ENCODE peak calls at places on chromosomes 4 and X, in four cellular contexts. M is endodermal cell, T is memory B cell, C is Right ventricle myocardium superior. U is an unnamed sample.

GRCh38 chrX:54695231-54695630 is 102.8 kb downstream of the ITIH6 start:
- DNase-seq in M (no peak), T (no peak), C (no peak), U (no peak)

GRCh38 chr4:40199999-40200880 is 3.4 kb downstream of the RHOH start:
- DNase-seq in M (no peak), T (no peak), C (no peak), U (no peak)

GRCh38 chrX:39721570-39722279 is 376.0 kb downstream of the BCOR start:
- DNase-seq in M (peak; percentile 14), T (no peak), C (no peak), U (no peak)

GRCh38 chrX:145190801-145191389 is 56.4 kb upstream of the SPANXN1 start:
- DNase-seq in M (no peak), T (no peak), C (no peak), U (no peak)

GRCh38 chr4:78517050-78517652 is 34.4 kb upstream of the ANXA3 start:
- DNase-seq in M (no peak), T (no peak), C (no peak), U (peak; percentile 11)

GRCh38 chr4:125390126-125390525 is 75.4 kb downstream of the FAT4 start:
- DNase-seq in M (no peak), T (no peak), C (no peak), U (peak; percentile 7)

GRCh38 chrX:153966283-153966688 is 5.3 kb downstream of the HCFC1 start:
- DNase-seq in M (no peak), T (no peak), C (peak; percentile 51), U (no peak)

GRCh38 chrX:106619797-106620196 is 8.0 kb downstream of the RADX start:
- DNase-seq in M (no peak), T (no peak), C (no peak), U (no peak)

GRCh38 chr4:168837922-168838321 is 172.1 kb downstream of the CBR4 start:
- DNase-seq in M (no peak), T (no peak), C (no peak), U (no peak)

GRCh38 chr4:184080674-184081073 is 137.0 kb downstream of the ENPP6 start:
- DNase-seq in M (no peak), T (no peak), C (no peak), U (no peak)

GRCh38 chr4:80071643-80072606 is 1.1 kb downstream of the ANTXR2 start:
- DNase-seq in M (peak; percentile 80), T (peak; percentile 61), C (peak; percentile 68), U (no peak)

GRCh38 chr4:94766856-94767255 is 9.1 kb downstream of the BMPR1B start:
- DNase-seq in M (no peak), T (no peak), C (no peak), U (no peak)

GRCh38 chr4:103482471-103482870 is 237.3 kb downstream of the TACR3 start:
- DNase-seq in M (no peak), T (no peak), C (no peak), U (no peak)

GRCh38 chr4:124525524-124525923 is 187.0 kb downstream of the ANKRD50 start:
- DNase-seq in M (no peak), T (no peak), C (peak; percentile 25), U (no peak)

GRCh38 chrX:23884427-23885024 is 23.2 kb downstream of the APOO start:
- DNase-seq in M (no peak), T (no peak), C (no peak), U (peak; percentile 56)

GRCh38 chr4:120694973-120695372 is 227.6 kb downstream of the PRDM5 start:
- DNase-seq in M (no peak), T (no peak), C (no peak), U (peak; percentile 28)

GRCh38 chr4:31788676-31789075 is 1068.5 kb downstream of the PCDH7 start:
- DNase-seq in M (peak; percentile 58), T (no peak), C (no peak), U (no peak)

GRCh38 chr4:141246683-141247429 is 26.2 kb downstream of the ZNF330 start:
- DNase-seq in M (no peak), T (no peak), C (no peak), U (no peak)

GRCh38 chr4:38489924-38490639 is 173.9 kb upstream of the KLF3 start:
- DNase-seq in M (peak; percentile 46), T (no peak), C (no peak), U (no peak)

GRCh38 chr4:94352996-94353395 is 10.4 kb upstream of the HPGDS start:
- DNase-seq in M (no peak), T (no peak), C (no peak), U (no peak)

GRCh38 chr4:54545663-54546424 is 111.9 kb upstream of the KIT start:
- DNase-seq in M (no peak), T (no peak), C (no peak), U (no peak)

GRCh38 chrX:73964607-73965006 is 339.4 kb upstream of the ZCCHC13 start:
- DNase-seq in M (no peak), T (no peak), C (no peak), U (no peak)

GRCh38 chrX:153932220-153932915 is 2.5 kb downstream of the NAA10 start:
- DNase-seq in M (no peak), T (no peak), C (no peak), U (no peak)

GRCh38 chr4:10461091-10461849 is 4.0 kb upstream of the ZNF518B start:
- DNase-seq in M (peak; percentile 89), T (peak; percentile 84), C (peak; percentile 73), U (peak; percentile 62)

GRCh38 chr4:164383187-164384181 is 370.4 kb upstream of the SMIM31 start:
- DNase-seq in M (peak; percentile 86), T (no peak), C (no peak), U (peak; percentile 10)

GRCh38 chr4:140711910-140712309 is 44.3 kb downstream of the TBC1D9 start:
- DNase-seq in M (no peak), T (no peak), C (no peak), U (no peak)

GRCh38 chr4:150739591-150739990 is 157.6 kb downstream of the MAB21L2 start:
- DNase-seq in M (peak; percentile 55), T (no peak), C (no peak), U (no peak)

GRCh38 chr4:71189471-71189870 is 149.3 kb upstream of the SLC4A4 start:
- DNase-seq in M (no peak), T (no peak), C (no peak), U (no peak)

GRCh38 chrX:10423716-10424115 is 196.7 kb downstream of the MID1 start:
- DNase-seq in M (no peak), T (no peak), C (no peak), U (no peak)

GRCh38 chrX:1465261-1466231 is 12.8 kb upstream of the ASMTL start:
- DNase-seq in M (no peak), T (peak; percentile 8), C (peak; percentile 32), U (no peak)

GRCh38 chr4:88087004-88087403 is 71.4 kb downstream of the ABCG2 start:
- DNase-seq in M (no peak), T (no peak), C (no peak), U (no peak)

GRCh38 chr4:1563768-1564485 is 120.2 kb downstream of the FAM53A start:
- DNase-seq in M (no peak), T (no peak), C (no peak), U (no peak)

GRCh38 chr4:151202851-151203455 is 74.0 kb upstream of the PRSS48 start:
- DNase-seq in M (no peak), T (no peak), C (no peak), U (peak; percentile 33)

U was measured in HTR-8/SVneo.